ENCODE peak calls at places on chromosomes 1 and 21, in eight cellular contexts. K is kidney glomerular epithelial cell; I is fibroblast of gingiva; S is ACHN; F is activated T-helper 9 cell treated with anti-CD3 and anti-CD28 coated beads, Interleukin-2, amount 50 U/mL, for 16 hours; R is neural progenitor cell; O is T-helper 22 cell; M is GM03348. E is an unnamed sample.

GRCh38 chr1:188986751-188987417 is 1490.8 kb downstream of the BRINP3 start:
- DNase-seq in K (no peak), I (no peak), S (no peak), F (no peak), R (peak), O (no peak), M (no peak), E (no peak)

GRCh38 chr21:25845729-25846256 is 111.0 kb downstream of the GABPA start:
- DNase-seq in K (no peak), I (no peak), S (no peak), F (no peak), R (no peak), O (no peak), M (no peak), E (no peak)

GRCh38 chr21:45551816-45552695 is 9.8 kb upstream of the SLC19A1 start:
- DNase-seq in K (no peak), I (no peak), S (no peak), F (no peak), R (no peak), O (no peak), M (no peak), E (no peak)

GRCh38 chr1:47696911-47697441 is 259.1 kb downstream of the FOXD2 start:
- DNase-seq in K (no peak), I (no peak), S (no peak), F (no peak), R (no peak), O (no peak), M (no peak), E (no peak)

GRCh38 chr1:64917328-64917861 is 49.0 kb downstream of the JAK1 start:
- DNase-seq in K (peak), I (peak), S (peak), F (no peak), R (peak), O (no peak), M (peak), E (no peak)

GRCh38 chr1:101820080-101820479 is 176.6 kb downstream of the OLFM3 start:
- DNase-seq in K (peak), I (no peak), S (peak), F (no peak), R (peak), O (no peak), M (peak), E (no peak)

GRCh38 chr1:44089371-44090070 is 29.1 kb upstream of the KLF17 start:
- DNase-seq in K (no peak), I (no peak), S (no peak), F (no peak), R (no peak), O (no peak), M (no peak), E (no peak)

GRCh38 chr1:22488319-22488718 is 36.7 kb downstream of the ZBTB40 start:
- DNase-seq in K (no peak), I (no peak), S (no peak), F (no peak), R (peak), O (no peak), M (no peak), E (no peak)

GRCh38 chr1:78687315-78687714 is 37.7 kb downstream of the IFI44 start:
- DNase-seq in K (no peak), I (no peak), S (no peak), F (no peak), R (no peak), O (no peak), M (no peak), E (no peak)

GRCh38 chr1:184622136-184622823 is 132.4 kb downstream of the EDEM3 start:
- DNase-seq in K (peak), I (peak), S (no peak), F (no peak), R (no peak), O (no peak), M (peak), E (no peak)

GRCh38 chr1:39816431-39817090 is 27.9 kb upstream of the BMP8B start:
- DNase-seq in K (peak), I (peak), S (peak), F (peak), R (peak), O (peak), M (peak), E (peak)

GRCh38 chr1:41387667-41388091 is 26.4 kb downstream of the FOXO6 start:
- DNase-seq in K (no peak), I (peak), S (no peak), F (no peak), R (peak), O (no peak), M (peak), E (no peak)

GRCh38 chr1:175434268-175434860 is 241.8 kb upstream of the KIAA0040 start:
- DNase-seq in K (no peak), I (no peak), S (no peak), F (no peak), R (no peak), O (no peak), M (no peak), E (no peak)

GRCh38 chr1:87314101-87314500 is 14.6 kb upstream of the LMO4 start:
- DNase-seq in K (no peak), I (no peak), S (no peak), F (no peak), R (no peak), O (no peak), M (no peak), E (no peak)

GRCh38 chr1:87169250-87169910 is 159.3 kb upstream of the LMO4 start:
- DNase-seq in K (no peak), I (no peak), S (no peak), F (no peak), R (peak), O (no peak), M (no peak), E (no peak)

GRCh38 chr1:235098547-235098946 is 30.1 kb downstream of the TOMM20 start:
- DNase-seq in K (no peak), I (no peak), S (no peak), F (no peak), R (no peak), O (no peak), M (no peak), E (no peak)

GRCh38 chr1:235024045-235024439 is 104.6 kb downstream of the TOMM20 start:
- DNase-seq in K (no peak), I (no peak), S (no peak), F (no peak), R (no peak), O (no peak), M (no peak), E (no peak)

GRCh38 chr1:80675469-80675868 is 1125.3 kb upstream of the ADGRL2 start:
- DNase-seq in K (peak), I (no peak), S (peak), F (no peak), R (no peak), O (no peak), M (no peak), E (no peak)

GRCh38 chr1:178912597-178912996 is 41.7 kb upstream of the ANGPTL1 start:
- DNase-seq in K (no peak), I (no peak), S (no peak), F (no peak), R (no peak), O (no peak), M (no peak), E (no peak)